ENCODE peak calls at places on chromosome 21, in nine cellular contexts. Z is T-helper 2 cell; R is IMR-90; X is activated naive CD4-positive, alpha-beta T cell treated with anti-CD3 and anti-CD28 coated beads, Interleukin-2, amount 10 ng/mL, durations not matched to agents 7 days and 5 days; S is ecto neural progenitor cell; U is LHCN-M2; W is lung microvascular endothelial cell; O is mucosa of descending colon; F is head of caudate nucleus. H is an unnamed sample.

GRCh38 chr21:32710069-32710784 is 17.6 kb downstream of the SYNJ1 start:
- DNase-seq in O (no peak), S (no peak), U (no peak), F (no peak), X (no peak), Z (no peak), W (no peak), R (no peak), H (no peak)

GRCh38 chr21:46027855-46028493 is 46.4 kb downstream of the COL6A1 start:
- DNase-seq in R (peak), O (no peak), Z (no peak), S (no peak), U (no peak), X (no peak), F (no peak), W (no peak), H (no peak)

GRCh38 chr21:46080171-46081021 is 17.5 kb upstream of the COL6A2 start:
- DNase-seq in U (no peak), X (peak), O (no peak), F (peak), S (peak), Z (no peak), R (no peak), W (no peak), H (peak)

GRCh38 chr21:37546949-37547614 is 180.5 kb downstream of the DYRK1A start:
- DNase-seq in S (no peak), W (no peak), R (no peak), Z (no peak), O (no peak), U (no peak), X (no peak), F (no peak), H (no peak)

GRCh38 chr21:25094695-25095094 is 512.6 kb downstream of the MRPL39 start:
- DNase-seq in U (no peak), R (no peak), W (no peak), S (no peak), O (no peak), X (no peak), F (no peak), Z (no peak), H (no peak)

GRCh38 chr21:38925923-38926322 is 120.2 kb downstream of the ETS2 start:
- DNase-seq in S (no peak), F (no peak), U (peak), R (peak), W (peak), Z (no peak), O (peak), X (no peak), H (no peak)

GRCh38 chr21:15701845-15702244 is 27.9 kb upstream of the USP25 start:
- DNase-seq in R (no peak), U (no peak), S (no peak), F (no peak), W (no peak), X (no peak), Z (no peak), O (no peak), H (no peak)

GRCh38 chr21:32131960-32132359 is 146.9 kb downstream of the MIS18A start:
- DNase-seq in Z (no peak), O (no peak), R (peak), F (no peak), U (peak), S (no peak), W (peak), X (no peak), H (no peak)

GRCh38 chr21:35614412-35614901 is 445.9 kb downstream of the SETD4 start:
- DNase-seq in R (peak), F (no peak), S (no peak), W (no peak), U (peak), O (no peak), Z (no peak), X (no peak), H (no peak)

GRCh38 chr21:45320991-45321656 is 33.4 kb upstream of the POFUT2 start:
- DNase-seq in O (no peak), U (no peak), R (no peak), Z (no peak), F (no peak), X (no peak), S (no peak), W (no peak), H (no peak)

GRCh38 chr21:34639882-34640788 is 25.2 kb upstream of the RCAN1 start:
- DNase-seq in X (peak), R (peak), O (no peak), S (no peak), Z (no peak), F (no peak), W (peak), U (no peak), H (no peak)

GRCh38 chr21:25838809-25839208 is 104.0 kb downstream of the GABPA start:
- DNase-seq in F (no peak), Z (no peak), X (no peak), S (no peak), O (no peak), W (no peak), R (peak), U (peak), H (no peak)

GRCh38 chr21:44761011-44761729 is 40.5 kb downstream of the UBE2G2 start:
- DNase-seq in Z (no peak), F (no peak), S (no peak), X (peak), W (no peak), R (no peak), U (no peak), O (peak), H (no peak)

GRCh38 chr21:45704311-45705108 is 61.0 kb downstream of the PCBP3 start:
- DNase-seq in F (no peak), Z (no peak), R (no peak), S (no peak), O (no peak), U (no peak), X (no peak), W (no peak), H (no peak)

GRCh38 chr21:28235169-28235892 is 757.3 kb downstream of the LTN1 start:
- DNase-seq in Z (no peak), W (no peak), R (no peak), F (no peak), S (no peak), O (peak), X (no peak), U (no peak), H (no peak)

GRCh38 chr21:41832230-41833137 is 46.7 kb downstream of the PRDM15 start:
- DNase-seq in X (peak), O (no peak), F (no peak), Z (no peak), R (no peak), W (no peak), S (no peak), U (no peak), H (no peak)

GRCh38 chr21:45547211-45547900 is 5.1 kb upstream of the SLC19A1 start:
- DNase-seq in R (no peak), S (no peak), O (peak), Z (no peak), X (no peak), F (no peak), W (no peak), U (no peak), H (no peak)

GRCh38 chr21:25273945-25274344 is 333.3 kb downstream of the MRPL39 start:
- DNase-seq in F (no peak), O (no peak), U (no peak), S (no peak), X (no peak), Z (no peak), R (no peak), W (no peak), H (no peak)

GRCh38 chr21:44578371-44579055 is 1.9 kb downstream of the KRTAP10-5 start:
- DNase-seq in U (no peak), X (no peak), O (no peak), F (no peak), S (no peak), W (no peak), R (no peak), Z (no peak), H (no peak)

GRCh38 chr21:43645414-43645891 is 13.8 kb downstream of the HSF2BP start:
- DNase-seq in X (peak), F (no peak), S (no peak), W (peak), O (peak), R (peak), U (peak), Z (no peak), H (no peak)

GRCh38 chr21:29829514-29830255 is 110.1 kb downstream of the GRIK1 start:
- DNase-seq in F (no peak), O (no peak), W (no peak), Z (no peak), U (peak), R (no peak), X (no peak), S (no peak), H (no peak)

GRCh38 chr21:45992311-45993209 is 11.0 kb downstream of the COL6A1 start:
- DNase-seq in F (peak), O (peak), R (no peak), U (no peak), S (no peak), X (peak), Z (no peak), W (no peak), H (no peak)

GRCh38 chr21:43893536-43894205 is 28.6 kb downstream of the AGPAT3 start:
- DNase-seq in R (no peak), O (no peak), W (peak), F (no peak), U (no peak), S (no peak), Z (no peak), X (no peak), H (no peak)

GRCh38 chr21:40049959-40050290 is 182.7 kb downstream of the PCP4 start:
- DNase-seq in W (no peak), O (no peak), R (no peak), X (no peak), S (no peak), Z (no peak), U (no peak), F (no peak), H (no peak)

GRCh38 chr21:34008618-34009017 is 64.8 kb upstream of the MRPS6 start:
- DNase-seq in X (peak), U (no peak), R (no peak), O (no peak), W (no peak), S (no peak), F (no peak), Z (peak), H (no peak)

GRCh38 chr21:46556802-46557201 is 48.1 kb downstream of the S100B start:
- DNase-seq in R (no peak), S (no peak), X (no peak), W (no peak), Z (no peak), U (no peak), O (no peak), F (no peak), H (no peak)

GRCh38 chr21:43619856-43620255 is 39.4 kb downstream of the HSF2BP start:
- DNase-seq in S (no peak), Z (no peak), X (no peak), F (no peak), O (peak), R (no peak), U (no peak), W (no peak), H (no peak)

GRCh38 chr21:36723371-36723881 is 24.5 kb downstream of the SIM2 start:
- DNase-seq in R (no peak), O (no peak), S (no peak), U (no peak), W (no peak), Z (no peak), F (peak), X (no peak), H (no peak)

GRCh38 chr21:37557261-37557950 is 190.8 kb downstream of the DYRK1A start:
- DNase-seq in O (no peak), Z (no peak), R (no peak), W (peak), U (no peak), S (no peak), X (no peak), F (no peak), H (no peak)

GRCh38 chr21:39658066-39658465 is 45.3 kb downstream of the B3GALT5 start:
- DNase-seq in W (no peak), R (no peak), X (no peak), U (no peak), S (no peak), F (no peak), O (no peak), Z (no peak), H (no peak)

GRCh38 chr21:25735895-25736597 is 1.3 kb downstream of the GABPA start:
- DNase-seq in S (no peak), Z (no peak), O (peak), X (no peak), W (peak), F (no peak), U (peak), R (peak), H (peak)

GRCh38 chr21:33299181-33299752 is 25.5 kb upstream of the IFNAR1 start:
- DNase-seq in W (no peak), Z (peak), R (no peak), X (peak), F (no peak), U (no peak), S (peak), O (no peak), H (no peak)

GRCh38 chr21:44059710-44060109 is 47.5 kb upstream of the PWP2 start:
- DNase-seq in S (no peak), F (no peak), W (no peak), X (no peak), U (no peak), O (no peak), R (no peak), Z (no peak), H (peak)

GRCh38 chr21:45858180-45858579 is 123.4 kb upstream of the COL6A1 start:
- DNase-seq in O (no peak), U (no peak), R (no peak), Z (no peak), W (no peak), F (peak), S (peak), X (no peak), H (no peak)

GRCh38 chr21:29215709-29216108 is 83.0 kb upstream of the BACH1 start:
- DNase-seq in U (no peak), Z (no peak), W (no peak), F (no peak), S (no peak), R (peak), X (no peak), O (peak), H (no peak)

GRCh38 chr21:37555672-37556261 is 189.2 kb downstream of the DYRK1A start:
- DNase-seq in Z (no peak), F (no peak), O (no peak), R (no peak), W (no peak), X (no peak), U (peak), S (no peak), H (no peak)

H was measured in cerebellum.